ENCODE peak calls at places on chromosome 15, in ten cellular contexts. Q is IMR-90, Y is right lobe of liver, G is body of pancreas, F is HepG2, R is heart left ventricle, E is A549, P is stomach, U is esophagus muscularis mucosa, L is uterus. K is an unnamed sample.

GRCh38 chr15:67149068-67149841 is 83.9 kb downstream of the SMAD3 start:
- DNase-seq in F (peak), U (no peak), G (no peak), E (no peak), Q (no peak), R (no peak), P (no peak), L (no peak), Y (no peak), K (no peak)

GRCh38 chr15:76988874-76989780 is 5.8 kb upstream of the PSTPIP1 start:
- DNase-seq in E (no peak), Q (no peak), P (no peak), L (no peak), R (no peak), U (no peak), Y (no peak), G (no peak), F (no peak), K (no peak)

GRCh38 chr15:33398555-33398954 is 87.8 kb downstream of the RYR3 start:
- DNase-seq in R (no peak), E (no peak), Y (no peak), F (no peak), L (no peak), U (peak), G (no peak), Q (no peak), P (no peak), K (no peak)

GRCh38 chr15:35545825-35546580 is at the start of gene DPH6:
- DNase-seq in P (peak), L (peak), Y (peak), E (peak), U (peak), R (peak), Q (peak), F (peak), G (peak), K (peak)

GRCh38 chr15:60390931-60391501 is 6.8 kb downstream of the ANXA2 start:
- DNase-seq in G (no peak), L (no peak), E (peak), Q (peak), U (no peak), P (peak), F (peak), Y (no peak), R (no peak), K (peak)

GRCh38 chr15:29740692-29741311 is 81.5 kb downstream of the TJP1 start:
- DNase-seq in E (peak), F (peak), Y (no peak), L (no peak), R (no peak), G (no peak), U (no peak), Q (no peak), P (no peak), K (no peak)

GRCh38 chr15:97156739-97157265 is 803.7 kb upstream of the ARRDC4 start:
- DNase-seq in L (no peak), R (no peak), G (no peak), Y (no peak), F (no peak), Q (no peak), E (no peak), U (no peak), P (no peak), K (no peak)

GRCh38 chr15:101455291-101455916 is 34.1 kb downstream of the PCSK6 start:
- DNase-seq in P (no peak), E (no peak), Y (peak), F (no peak), Q (no peak), L (no peak), U (no peak), R (no peak), G (no peak), K (peak)

GRCh38 chr15:52150043-52150825 is 37.7 kb upstream of the BCL2L10 start:
- DNase-seq in E (no peak), L (no peak), Q (no peak), R (no peak), F (no peak), P (no peak), Y (no peak), U (no peak), G (no peak), K (no peak)

GRCh38 chr15:49155834-49156627 is 632 bp upstream of the COPS2 start:
- DNase-seq in P (no peak), R (no peak), F (peak), L (no peak), U (no peak), E (no peak), Y (no peak), G (no peak), Q (peak), K (peak)

GRCh38 chr15:35876762-35877161 is 330.8 kb upstream of the DPH6 start:
- DNase-seq in Y (no peak), R (no peak), F (no peak), P (no peak), L (no peak), Q (no peak), G (no peak), E (no peak), U (no peak), K (no peak)

GRCh38 chr15:69559440-69560215 is 107.0 kb downstream of the RPLP1 start:
- DNase-seq in U (no peak), E (no peak), G (no peak), R (no peak), Q (no peak), F (no peak), L (no peak), Y (no peak), P (no peak), K (no peak)

GRCh38 chr15:64016257-64016656 is 30.0 kb downstream of the DAPK2 start:
- DNase-seq in F (no peak), U (no peak), G (no peak), P (no peak), E (no peak), R (no peak), Y (no peak), Q (no peak), L (no peak), K (no peak)

GRCh38 chr15:25909325-25909724 is 46.2 kb upstream of the ATP10A start:
- DNase-seq in E (no peak), G (no peak), L (no peak), R (no peak), U (no peak), Y (no peak), Q (no peak), F (no peak), P (no peak), K (no peak)

GRCh38 chr15:80674245-80674614 is 20.9 kb upstream of the ABHD17C start:
- DNase-seq in E (no peak), P (no peak), Y (no peak), U (no peak), G (no peak), L (no peak), R (no peak), F (no peak), Q (peak), K (no peak)

GRCh38 chr15:50049871-50050270 is 69.2 kb downstream of the ATP8B4 start:
- DNase-seq in P (no peak), R (no peak), F (no peak), Q (peak), G (no peak), U (no peak), E (peak), Y (no peak), L (no peak), K (no peak)

GRCh38 chr15:91985297-91985696 is 131.8 kb downstream of the SLCO3A1 start:
- DNase-seq in P (no peak), F (no peak), E (no peak), Y (no peak), G (no peak), U (no peak), L (no peak), R (no peak), Q (no peak), K (no peak)

GRCh38 chr15:99476413-99477222 is 89.2 kb upstream of the MEF2A start:
- DNase-seq in Y (no peak), P (peak), G (no peak), U (peak), Q (peak), E (peak), L (peak), R (peak), F (peak), K (no peak)

GRCh38 chr15:25061808-25062550 is 107.2 kb downstream of the SNRPN start:
- DNase-seq in P (no peak), R (no peak), L (peak), Q (no peak), F (no peak), U (no peak), G (peak), E (no peak), Y (peak), K (peak)

GRCh38 chr15:85615930-85616329 is 178.8 kb downstream of the KLHL25 start:
- DNase-seq in F (peak), U (no peak), L (no peak), E (peak), Y (no peak), P (no peak), R (no peak), G (no peak), Q (peak), K (peak)

GRCh38 chr15:68829068-68829467 is 8.4 kb upstream of the ANP32A start:
- DNase-seq in G (no peak), R (no peak), F (peak), U (no peak), P (no peak), L (no peak), Y (no peak), E (peak), Q (no peak), K (no peak)

GRCh38 chr15:42616107-42616506 is 40.7 kb downstream of the STARD9 start:
- DNase-seq in L (no peak), Q (no peak), E (no peak), Y (no peak), G (no peak), U (no peak), F (no peak), P (no peak), R (no peak), K (no peak)

GRCh38 chr15:36519067-36519466 is 60.4 kb upstream of the CDIN1 start:
- DNase-seq in E (no peak), L (no peak), G (no peak), R (no peak), F (no peak), Q (no peak), U (no peak), P (no peak), Y (no peak), K (no peak)

GRCh38 chr15:66912001-66912400 is 153.4 kb upstream of the SMAD3 start:
- DNase-seq in Y (peak), F (no peak), L (no peak), R (no peak), E (no peak), Q (no peak), U (no peak), P (no peak), G (no peak), K (no peak)

GRCh38 chr15:29451201-29451781 is 181.7 kb upstream of the NSMCE3 start:
- DNase-seq in Y (peak), F (peak), U (no peak), L (no peak), E (peak), R (peak), G (no peak), Q (no peak), P (no peak), K (no peak)

GRCh38 chr15:91882858-91883586 is 29.5 kb downstream of the SLCO3A1 start:
- DNase-seq in R (no peak), G (no peak), E (no peak), Q (peak), P (no peak), Y (no peak), F (no peak), U (no peak), L (no peak), K (no peak)

GRCh38 chr15:85482896-85483295 is 102.5 kb downstream of the AKAP13 start:
- DNase-seq in R (no peak), L (no peak), G (no peak), E (peak), P (no peak), U (no peak), Y (no peak), Q (peak), F (no peak), K (no peak)

GRCh38 chr15:99113547-99114271 is 8.8 kb downstream of the SYNM start:
- DNase-seq in G (no peak), Q (no peak), Y (no peak), L (no peak), P (no peak), E (no peak), U (no peak), R (no peak), F (peak), K (no peak)

GRCh38 chr15:26866298-26867198 is at the start of gene GABRA5:
- DNase-seq in R (no peak), F (no peak), P (no peak), Q (peak), G (no peak), E (peak), L (no peak), U (peak), Y (no peak), K (no peak)

GRCh38 chr15:81783076-81783475 is 262.7 kb downstream of the MEX3B start:
- DNase-seq in E (no peak), Q (no peak), L (no peak), F (no peak), G (no peak), R (no peak), P (no peak), U (peak), Y (no peak), K (no peak)

GRCh38 chr15:39242345-39242744 is 338.5 kb upstream of the THBS1 start:
- DNase-seq in F (no peak), L (no peak), Y (no peak), E (no peak), P (no peak), U (no peak), G (no peak), Q (peak), R (no peak), K (no peak)

GRCh38 chr15:67520976-67521769 is at the start of gene C15orf61:
- DNase-seq in Q (peak), L (peak), U (peak), E (peak), G (peak), R (peak), F (peak), P (peak), Y (peak), K (peak)

GRCh38 chr15:35630985-35631384 is 85.0 kb upstream of the DPH6 start:
- DNase-seq in U (no peak), F (no peak), L (no peak), Y (no peak), R (no peak), G (no peak), Q (no peak), E (no peak), P (peak), K (no peak)

GRCh38 chr15:69735126-69735525 is 282.5 kb downstream of the RPLP1 start:
- DNase-seq in F (no peak), U (no peak), R (no peak), E (no peak), Q (no peak), P (no peak), Y (no peak), G (peak), L (no peak), K (no peak)

GRCh38 chr15:62969442-62970089 is 73.0 kb upstream of the TPM1 start:
- DNase-seq in F (no peak), Y (no peak), R (no peak), U (no peak), G (no peak), Q (no peak), L (no peak), P (no peak), E (no peak), K (no peak)

GRCh38 chr15:47588968-47589367 is 128.3 kb upstream of the SEMA6D start:
- DNase-seq in Y (no peak), F (no peak), E (no peak), U (no peak), G (no peak), L (no peak), R (no peak), P (no peak), Q (no peak), K (no peak)

DNA sequence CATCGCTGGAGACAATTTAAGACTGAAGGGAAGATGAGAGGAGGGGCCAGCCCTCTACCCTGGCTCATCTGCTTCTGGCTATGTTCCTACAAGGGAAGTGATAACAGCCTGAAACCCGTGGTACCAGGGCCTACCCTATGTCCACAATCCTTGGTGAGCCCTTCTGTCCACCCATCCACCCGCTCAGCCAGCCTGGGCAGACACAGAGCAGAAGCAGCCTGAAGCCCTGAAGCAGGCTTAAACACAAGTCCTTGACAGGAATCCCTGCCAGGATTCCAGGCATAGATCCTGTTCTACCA is 15.4 kb downstream of the CLK3 start:
- DNase-seq in U (no peak), G (no peak), P (no peak), L (no peak), R (no peak), Q (no peak), E (no peak), F (no peak), Y (no peak), K (no peak)
- TF ChIP-seq POLR2A in U (no peak), G (no peak), P (no peak), L (no peak), R (no peak), Q (no peak), E (no peak), F (no peak), Y (no peak), K (no peak)

GRCh38 chr15:75452364-75452967 is 976 bp upstream of the SIN3A start:
- DNase-seq in U (peak), Q (peak), Y (peak), E (peak), L (peak), P (peak), G (peak), F (peak), R (peak), K (peak)
- TF ChIP-seq POLR2A in U (no peak), Q (peak), Y (peak), E (no peak), L (no peak), P (no peak), G (peak), F (peak), R (no peak), K (no peak)

DNA sequence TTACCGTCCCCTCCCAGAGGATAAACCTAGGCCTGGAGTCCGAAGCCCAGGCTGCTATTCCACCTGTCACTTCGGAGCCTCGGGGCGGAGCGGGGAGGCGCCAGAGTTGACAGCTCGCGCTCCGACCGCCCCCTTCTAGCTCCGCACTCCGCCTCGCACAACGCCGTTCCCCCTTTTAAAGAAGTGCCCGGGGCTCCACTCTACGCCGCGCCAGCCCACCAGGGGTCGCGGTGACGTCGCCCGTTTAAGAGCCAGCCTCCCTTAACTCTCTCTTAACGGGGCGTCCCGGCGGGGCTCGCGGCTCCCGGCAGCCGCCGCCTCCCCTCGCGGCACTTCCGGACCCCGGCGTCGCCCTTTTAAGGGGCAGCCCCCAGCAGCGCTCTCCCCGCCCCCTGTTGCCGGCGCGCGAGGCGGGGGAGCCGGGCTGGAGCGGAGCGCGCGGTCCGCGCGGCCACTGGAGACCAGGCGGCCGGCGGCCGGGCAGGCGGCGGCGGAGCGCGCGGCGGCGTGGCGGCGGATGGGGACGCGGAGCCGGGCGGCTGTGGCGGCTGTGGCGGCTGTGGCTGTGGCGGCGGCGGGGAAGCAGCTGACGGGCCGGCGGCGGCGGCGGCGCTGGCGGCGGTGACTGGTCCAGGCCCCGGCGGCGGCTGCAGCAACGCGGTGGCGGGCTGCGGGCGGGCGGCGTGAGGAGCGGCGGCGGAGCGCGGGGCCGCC is at the start of gene INAFM2:
- DNase-seq in Q (peak), L (peak), F (peak), R (peak), P (peak), Y (peak), E (peak), G (peak), U (peak), K (peak)
- TF ChIP-seq POLR2A in Q (peak), L (no peak), F (no peak), R (no peak), P (no peak), Y (peak), E (peak), G (peak), U (no peak), K (peak)

GRCh38 chr15:57382222-57382621 is 5.9 kb downstream of the CGNL1 start:
- DNase-seq in F (peak), E (no peak), P (peak), R (no peak), L (no peak), G (peak), U (no peak), Q (no peak), Y (peak), K (no peak)
- TF ChIP-seq POLR2A in F (no peak), E (no peak), P (no peak), R (no peak), L (no peak), G (peak), U (no peak), Q (no peak), Y (no peak), K (no peak)

GRCh38 chr15:72474466-72474911 is 359 bp downstream of the ARIH1 start:
- DNase-seq in Q (no peak), F (no peak), U (no peak), G (no peak), L (no peak), E (no peak), R (peak), P (no peak), Y (no peak), K (no peak)
- TF ChIP-seq POLR2A in Q (no peak), F (no peak), U (no peak), G (no peak), L (no peak), E (no peak), R (no peak), P (no peak), Y (no peak), K (no peak)

DNA sequence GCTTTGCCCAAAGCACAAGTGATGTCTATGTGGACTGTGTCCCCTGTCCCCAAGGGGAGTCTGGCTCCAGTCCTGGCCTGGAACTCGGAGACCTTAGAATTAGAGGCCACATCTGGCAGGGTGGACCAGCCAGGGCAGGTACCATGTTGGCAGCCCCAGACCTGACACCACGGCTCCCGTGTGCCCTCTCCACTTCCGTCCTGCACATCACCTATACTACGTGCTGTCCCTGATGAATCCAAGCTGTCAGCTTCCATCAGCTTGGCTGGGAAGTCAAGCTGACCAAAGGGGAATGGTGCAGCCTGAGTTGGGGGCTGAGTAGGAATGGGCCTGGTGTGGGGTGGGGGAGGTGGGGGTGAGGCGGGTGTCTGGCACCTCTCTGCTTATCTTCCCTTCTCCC is 15.3 kb downstream of the C15orf39 start:
- DNase-seq in E (no peak), R (no peak), P (no peak), U (no peak), Y (no peak), Q (no peak), G (no peak), F (no peak), L (no peak), K (no peak)
- TF ChIP-seq POLR2A in E (no peak), R (no peak), P (no peak), U (no peak), Y (no peak), Q (no peak), G (no peak), F (no peak), L (no peak), K (no peak)

GRCh38 chr15:31311735-31312134 is 14.9 kb upstream of the KLF13 start:
- DNase-seq in U (no peak), P (no peak), F (no peak), G (no peak), R (no peak), E (no peak), L (no peak), Y (peak), Q (no peak), K (peak)
- TF ChIP-seq POLR2A in U (no peak), P (no peak), F (no peak), G (no peak), R (no peak), E (no peak), L (no peak), Y (no peak), Q (no peak), K (no peak)

K was measured in adrenal gland.